ENCODE peak calls at places on chromosomes 4 and X, in six cellular contexts. G is erythroblast; X is NCI-H1092 treated with DMSO at 0.1 percent for 48 hours; V is anterior cingulate cortex; Y is iris pigment epithelial cell; Z is activated CD4-positive, alpha-beta T cell treated with anti-CD3 and anti-CD28 coated beads, Interleukin-2, amount 10 ng/mL, durations not matched to agents 7 days and 5 days. W is an unnamed sample.

GRCh38 chr4:38371391-38371851 is 292.6 kb upstream of the KLF3 start:
- DNase-seq in Y (peak; percentile 30), G (no peak), X (no peak), V (no peak), Z (no peak), W (no peak)

GRCh38 chr4:107219681-107220080 is 183.6 kb upstream of the DKK2 start:
- DNase-seq in Z (no peak), X (no peak), V (no peak), G (no peak), Y (peak; percentile 79), W (no peak)

GRCh38 chrX:24513416-24513815 is 48.3 kb downstream of the PDK3 start:
- DNase-seq in Z (no peak), X (no peak), G (no peak), V (no peak), Y (no peak), W (no peak)

GRCh38 chr4:173367946-173368345 is 2.8 kb upstream of the SAP30 start:
- DNase-seq in V (no peak), Y (peak; percentile 20), X (no peak), Z (no peak), G (peak; percentile 46), W (no peak)

GRCh38 chr4:33078145-33078544 is 2358.0 kb downstream of the PCDH7 start:
- DNase-seq in Y (no peak), G (no peak), Z (no peak), V (no peak), X (no peak), W (no peak)

GRCh38 chr4:13920901-13921300 is 293.4 kb upstream of the BOD1L1 start:
- DNase-seq in Z (no peak), V (no peak), Y (peak; percentile 99), X (no peak), G (peak; percentile 23), W (no peak)

GRCh38 chrX:30488092-30488491 is 89.5 kb downstream of the TASL start:
- DNase-seq in Z (no peak), X (peak; percentile 51), G (no peak), Y (peak; percentile 9), V (no peak), W (no peak)

GRCh38 chr4:1872918-1873269 is 1.7 kb downstream of the NSD2 start:
- DNase-seq in Y (peak; percentile 77), X (peak; percentile 4), G (peak; percentile 57), Z (peak; percentile 49), V (no peak), W (no peak)

GRCh38 chr4:4645743-4646142 is 103.9 kb upstream of the STX18 start:
- DNase-seq in Z (no peak), Y (no peak), X (no peak), G (no peak), V (no peak), W (no peak)

GRCh38 chr4:150501019-150501727 is 80.8 kb upstream of the MAB21L2 start:
- DNase-seq in Z (no peak), G (peak; percentile 12), X (no peak), V (no peak), Y (peak; percentile 95), W (no peak)

GRCh38 chr4:185278716-185279115 is 69.3 kb downstream of the SNX25 start:
- DNase-seq in Z (no peak), X (no peak), Y (peak; percentile 41), V (no peak), G (no peak), W (no peak)

GRCh38 chrX:34585561-34585960 is 71.5 kb downstream of the TMEM47 start:
- DNase-seq in G (no peak), X (no peak), V (no peak), Z (no peak), Y (peak; percentile 15), W (no peak)

GRCh38 chrX:24464836-24465523 is at the start of gene PDK3:
- DNase-seq in Y (peak; percentile 72), Z (peak; percentile 87), G (peak; percentile 94), X (peak; percentile 94), V (peak; percentile 83), W (peak; percentile 86)

GRCh38 chr4:2535386-2536192 is 858 bp upstream of the FAM193A start:
- DNase-seq in G (peak; percentile 63), Y (peak; percentile 31), V (peak; percentile 58), Z (peak; percentile 50), X (peak; percentile 16), W (peak; percentile 54)

GRCh38 chr4:153649572-153649991 is 34.5 kb upstream of the TLR2 start:
- DNase-seq in X (no peak), Y (peak; percentile 53), Z (peak; percentile 19), V (no peak), G (peak; percentile 56), W (no peak)

GRCh38 chr4:70591955-70592582 is at the start of gene AMBN:
- DNase-seq in X (no peak), V (no peak), Z (no peak), G (no peak), Y (no peak), W (peak; percentile 68)